ENCODE peak calls at places on chromosome 19, in ten cellular contexts. P is dorsolateral prefrontal cortex, S is ovary, Z is foreskin keratinocyte, H is Peyer's patch, Q is mammary epithelial cell, J is astrocyte of the spinal cord, A is neural progenitor cell, G is stomach, V is GM20000. U is an unnamed sample.

GRCh38 chr19:12943437-12944044 is 2.1 kb upstream of the RAD23A start:
- DNase-seq in P (no peak), S (no peak), Z (no peak), H (no peak), Q (no peak), J (no peak), A (no peak), G (no peak), V (no peak), U (no peak)

GRCh38 chr19:38713227-38713649 is 31.0 kb downstream of the CAPN12 start:
- DNase-seq in P (no peak), S (peak; percentile 93), Z (no peak), H (no peak), Q (no peak), J (no peak), A (no peak), G (peak; percentile 87), V (no peak), U (no peak)

GRCh38 chr19:38362076-38362945 is 12.1 kb upstream of the PSMD8 start:
- DNase-seq in P (no peak), S (peak; percentile 73), Z (peak; percentile 83), H (peak; percentile 94), Q (peak; percentile 81), J (peak; percentile 47), A (peak; percentile 95), G (peak; percentile 91), V (peak; percentile 81), U (peak; percentile 79)

GRCh38 chr19:12782424-12783225 is 7.3 kb upstream of the HOOK2 start:
- DNase-seq in P (peak; percentile 84), S (peak; percentile 96), Z (peak; percentile 55), H (peak; percentile 94), Q (peak; percentile 59), J (peak; percentile 84), A (peak; percentile 67), G (peak; percentile 80), V (peak; percentile 86), U (peak; percentile 65)

GRCh38 chr19:38417544-38418506 is 8.2 kb downstream of the RASGRP4 start:
- DNase-seq in P (no peak), S (peak; percentile 44), Z (no peak), H (peak; percentile 87), Q (peak; percentile 11), J (no peak), A (peak; percentile 84), G (peak; percentile 63), V (peak; percentile 67), U (no peak)

GRCh38 chr19:40798997-40799557 is at the start of gene EGLN2:
- DNase-seq in P (no peak), S (no peak), Z (no peak), H (no peak), Q (no peak), J (no peak), A (no peak), G (no peak), V (peak; percentile 43), U (no peak)

GRCh38 chr19:39409207-39409885 is 2.7 kb downstream of the ZFP36 start:
- DNase-seq in P (peak; percentile 52), S (peak; percentile 96), Z (peak; percentile 93), H (peak; percentile 97), Q (peak; percentile 96), J (peak; percentile 74), A (no peak), G (peak; percentile 97), V (peak; percentile 69), U (peak; percentile 70)

GRCh38 chr19:31301306-31301980 is 47.8 kb downstream of the TSHZ3 start:
- DNase-seq in P (no peak), S (no peak), Z (no peak), H (no peak), Q (no peak), J (no peak), A (no peak), G (no peak), V (no peak), U (no peak)

GRCh38 chr19:2043864-2044708 is 7.0 kb downstream of the MKNK2 start:
- DNase-seq in P (no peak), S (peak; percentile 55), Z (no peak), H (no peak), Q (no peak), J (no peak), A (peak; percentile 16), G (no peak), V (no peak), U (no peak)

GRCh38 chr19:9913237-9914000 is 22.9 kb downstream of the OLFM2 start:
- DNase-seq in P (no peak), S (peak; percentile 42), Z (no peak), H (no peak), Q (no peak), J (no peak), A (peak; percentile 68), G (peak; percentile 28), V (peak; percentile 56), U (peak; percentile 48)

GRCh38 chr19:29672933-29673336 is 7.7 kb downstream of the PLEKHF1 start:
- DNase-seq in P (no peak), S (no peak), Z (no peak), H (peak; percentile 94), Q (no peak), J (no peak), A (no peak), G (peak; percentile 41), V (peak; percentile 77), U (no peak)

GRCh38 chr19:29670255-29670654 is 5.0 kb downstream of the PLEKHF1 start:
- DNase-seq in P (no peak), S (no peak), Z (no peak), H (no peak), Q (no peak), J (no peak), A (no peak), G (no peak), V (no peak), U (no peak)

GRCh38 chr19:29672319-29672932 is 7.2 kb downstream of the PLEKHF1 start:
- DNase-seq in P (no peak), S (no peak), Z (no peak), H (peak; percentile 50), Q (no peak), J (no peak), A (no peak), G (no peak), V (no peak), U (no peak)

GRCh38 chr19:29673451-29674371 is 8.4 kb downstream of the PLEKHF1 start:
- DNase-seq in P (no peak), S (no peak), Z (no peak), H (peak; percentile 46), Q (no peak), J (no peak), A (no peak), G (no peak), V (no peak), U (no peak)

GRCh38 chr19:29671393-29672076 is 6.3 kb downstream of the PLEKHF1 start:
- DNase-seq in P (no peak), S (no peak), Z (peak; percentile 92), H (peak; percentile 94), Q (peak; percentile 82), J (peak; percentile 31), A (no peak), G (peak; percentile 60), V (peak; percentile 81), U (no peak)
- TF ChIP-seq CTCF in P (no peak), S (no peak), Z (peak; percentile 51), H (peak; percentile 14), Q (peak; percentile 54), J (no peak), A (no peak), G (no peak), V (peak; percentile 5), U (peak; percentile 26)

GRCh38 chr19:33771308-33772101 is 25.2 kb upstream of the KCTD15 start:
- DNase-seq in P (peak; percentile 69), S (peak; percentile 81), Z (peak; percentile 22), H (peak; percentile 80), Q (peak; percentile 36), J (peak; percentile 49), A (peak; percentile 80), G (peak; percentile 76), V (peak; percentile 86), U (peak; percentile 73)
- TF ChIP-seq CTCF in P (peak; percentile 95), S (peak; percentile 74), Z (peak; percentile 91), H (peak; percentile 90), Q (peak; percentile 86), J (peak; percentile 80), A (peak; percentile 82), G (no peak), V (peak; percentile 78), U (peak; percentile 93)

DNA sequence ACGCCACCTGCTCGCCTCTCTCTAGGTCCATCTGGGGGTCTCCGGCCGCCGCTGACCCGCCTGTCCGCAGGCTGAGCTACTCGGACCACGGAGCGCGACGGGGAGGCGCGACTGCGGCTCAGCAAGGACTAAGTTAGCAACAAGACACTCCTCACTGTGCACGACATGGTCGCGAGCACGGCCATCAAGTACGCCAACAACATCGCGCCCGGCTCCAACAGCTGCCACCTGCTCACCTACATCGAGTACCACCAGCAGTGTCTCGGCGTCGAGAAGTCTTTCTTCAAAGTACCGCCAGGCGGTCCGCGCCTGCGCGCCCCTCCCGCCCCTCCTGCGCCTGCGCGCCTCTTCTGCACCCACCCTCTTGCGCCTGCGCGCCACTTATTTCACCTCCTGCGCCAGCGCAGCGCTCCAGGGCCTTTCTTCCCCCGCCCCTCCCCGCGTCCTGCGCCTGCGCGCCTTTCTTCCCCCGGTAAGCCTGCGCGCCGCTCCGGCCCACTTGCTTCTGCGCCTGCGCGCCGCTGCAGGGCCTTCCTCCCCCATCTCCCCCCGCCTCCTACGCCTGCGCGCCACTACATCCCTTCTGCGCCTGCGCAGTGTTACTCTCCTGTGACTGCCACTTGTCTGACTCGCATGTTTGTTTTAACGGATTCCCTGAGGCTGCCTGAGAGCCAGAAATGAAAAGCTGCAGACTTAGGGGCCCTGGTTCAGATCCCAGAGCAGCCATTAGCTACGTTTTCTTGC is 63.9 kb downstream of the ACSBG2 start:
- DNase-seq in P (peak; percentile 93), S (peak; percentile 100), Z (peak; percentile 95), H (peak; percentile 99), Q (peak; percentile 98), J (peak; percentile 99), A (peak; percentile 100), G (peak; percentile 100), V (peak; percentile 99), U (peak; percentile 100)
- TF ChIP-seq CTCF in P (peak; percentile 39), S (peak; percentile 14), Z (peak; percentile 39), H (peak; percentile 67), Q (peak; percentile 36), J (peak; percentile 34), A (peak; percentile 24), G (no peak), V (no peak), U (no peak)

GRCh38 chr19:48607359-48607755 is 815 bp downstream of the SPACA4 start:
- DNase-seq in P (no peak), S (no peak), Z (no peak), H (no peak), Q (no peak), J (no peak), A (no peak), G (no peak), V (no peak), U (no peak)
- TF ChIP-seq CTCF in P (no peak), S (no peak), Z (no peak), H (no peak), Q (no peak), J (no peak), A (no peak), G (no peak), V (no peak), U (no peak)

GRCh38 chr19:29596885-29597525 is 9.1 kb upstream of the POP4 start:
- DNase-seq in P (no peak), S (no peak), Z (no peak), H (no peak), Q (no peak), J (peak; percentile 6), A (peak; percentile 59), G (no peak), V (no peak), U (no peak)
- TF ChIP-seq CTCF in P (no peak), S (no peak), Z (peak; percentile 52), H (no peak), Q (peak; percentile 49), J (peak; percentile 22), A (peak; percentile 67), G (no peak), V (no peak), U (no peak)

U was measured in mesothelial cell of epicardium.